ENCODE peak calls at places on chromosomes 16 and 17, in six cellular contexts. One of them, this sample, is unnamed.

GRCh38 chr17:63431939-63432804 is 13.9 kb downstream of the CYB561 start:
- DNase-seq in SW480: no peak
- DNase-seq in cardiac muscle cell: peak; percentile 47
- DNase-seq in ovary: no peak
- DNase-seq in NCI-H226: no peak
- DNase-seq in A172: no peak
- DNase-seq in this sample: no peak

GRCh38 chr16:62678796-62679195 is 642.6 kb upstream of the CDH8 start:
- DNase-seq in SW480: no peak
- DNase-seq in cardiac muscle cell: no peak
- DNase-seq in ovary: no peak
- DNase-seq in NCI-H226: no peak
- DNase-seq in A172: no peak
- DNase-seq in this sample: no peak

GRCh38 chr17:61400786-61401279 is 1.2 kb downstream of the TBX2 start:
- DNase-seq in SW480: no peak
- DNase-seq in cardiac muscle cell: peak; percentile 24
- DNase-seq in ovary: no peak
- DNase-seq in NCI-H226: no peak
- DNase-seq in A172: no peak
- DNase-seq in this sample: no peak

GRCh38 chr17:32701860-32702259 is 175.1 kb downstream of the MYO1D start:
- DNase-seq in SW480: no peak
- DNase-seq in cardiac muscle cell: no peak
- DNase-seq in ovary: no peak
- DNase-seq in NCI-H226: no peak
- DNase-seq in A172: no peak
- DNase-seq in this sample: no peak

GRCh38 chr16:4880006-4880580 is 32.8 kb downstream of the UBN1 start:
- DNase-seq in SW480: no peak
- DNase-seq in cardiac muscle cell: no peak
- DNase-seq in ovary: no peak
- DNase-seq in NCI-H226: no peak
- DNase-seq in A172: no peak
- DNase-seq in this sample: no peak

GRCh38 chr17:32546031-32546444 is 59.2 kb downstream of the CDK5R1 start:
- DNase-seq in SW480: no peak
- DNase-seq in cardiac muscle cell: no peak
- DNase-seq in ovary: no peak
- DNase-seq in NCI-H226: no peak
- DNase-seq in A172: no peak
- DNase-seq in this sample: no peak

GRCh38 chr16:67542464-67542863 is 13.8 kb downstream of the RIPOR1 start:
- DNase-seq in SW480: peak; percentile 78
- DNase-seq in cardiac muscle cell: no peak
- DNase-seq in ovary: peak; percentile 30
- DNase-seq in NCI-H226: peak; percentile 76
- DNase-seq in A172: peak; percentile 64
- DNase-seq in this sample: peak; percentile 57

GRCh38 chr17:68019675-68020450 is 15.7 kb upstream of the KPNA2 start:
- DNase-seq in SW480: peak; percentile 91
- DNase-seq in cardiac muscle cell: peak; percentile 95
- DNase-seq in ovary: peak; percentile 97
- DNase-seq in NCI-H226: peak; percentile 87
- DNase-seq in A172: peak; percentile 98
- DNase-seq in this sample: peak; percentile 97

GRCh38 chr17:64183815-64184397 is 54.0 kb upstream of the ERN1 start:
- DNase-seq in SW480: peak; percentile 22
- DNase-seq in cardiac muscle cell: no peak
- DNase-seq in ovary: no peak
- DNase-seq in NCI-H226: no peak
- DNase-seq in A172: peak; percentile 75
- DNase-seq in this sample: peak; percentile 36

GRCh38 chr17:2158011-2158410 is 103.1 kb downstream of the HIC1 start:
- DNase-seq in SW480: no peak
- DNase-seq in cardiac muscle cell: no peak
- DNase-seq in ovary: no peak
- DNase-seq in NCI-H226: peak; percentile 70
- DNase-seq in A172: no peak
- DNase-seq in this sample: no peak